ENCODE peak calls at places on chromosome 12, in eight cellular contexts. One of them, this sample, is unnamed.

GRCh38 chr12:82415402-82415801 is 57.1 kb downstream of the METTL25 start:
- DNase-seq in lower lobe of right lung: no peak
- DNase-seq in Peyer's patch: no peak
- DNase-seq in neural progenitor cell: no peak
- DNase-seq in left ventricle myocardium inferior: no peak
- DNase-seq in tibial artery: no peak
- DNase-seq in lung: no peak
- DNase-seq in HepG2: no peak
- DNase-seq in this sample: no peak

GRCh38 chr12:24172031-24172772 is 222.7 kb upstream of the SOX5 start:
- DNase-seq in lower lobe of right lung: no peak
- DNase-seq in Peyer's patch: no peak
- DNase-seq in neural progenitor cell: peak; percentile 17
- DNase-seq in left ventricle myocardium inferior: no peak
- DNase-seq in tibial artery: no peak
- DNase-seq in lung: no peak
- DNase-seq in HepG2: no peak
- DNase-seq in this sample: no peak

GRCh38 chr12:60926256-60926655 is 1330.4 kb downstream of the SLC16A7 start:
- DNase-seq in lower lobe of right lung: no peak
- DNase-seq in Peyer's patch: no peak
- DNase-seq in neural progenitor cell: peak; percentile 3
- DNase-seq in left ventricle myocardium inferior: no peak
- DNase-seq in tibial artery: no peak
- DNase-seq in lung: no peak
- DNase-seq in HepG2: no peak
- DNase-seq in this sample: no peak

GRCh38 chr12:26471560-26471959 is 276.2 kb downstream of the SSPN start:
- DNase-seq in lower lobe of right lung: no peak
- DNase-seq in Peyer's patch: no peak
- DNase-seq in neural progenitor cell: no peak
- DNase-seq in left ventricle myocardium inferior: no peak
- DNase-seq in tibial artery: no peak
- DNase-seq in lung: no peak
- DNase-seq in HepG2: no peak
- DNase-seq in this sample: no peak

GRCh38 chr12:106452309-106452708 is 94.8 kb downstream of the POLR3B start:
- DNase-seq in lower lobe of right lung: no peak
- DNase-seq in Peyer's patch: no peak
- DNase-seq in neural progenitor cell: no peak
- DNase-seq in left ventricle myocardium inferior: no peak
- DNase-seq in tibial artery: no peak
- DNase-seq in lung: no peak
- DNase-seq in HepG2: no peak
- DNase-seq in this sample: no peak

GRCh38 chr12:120402217-120402616 is 33.3 kb upstream of the MSI1 start:
- DNase-seq in lower lobe of right lung: no peak
- DNase-seq in Peyer's patch: no peak
- DNase-seq in neural progenitor cell: peak; percentile 59
- DNase-seq in left ventricle myocardium inferior: no peak
- DNase-seq in tibial artery: no peak
- DNase-seq in lung: no peak
- DNase-seq in HepG2: no peak
- DNase-seq in this sample: no peak

GRCh38 chr12:122528992-122529391 is 1.9 kb downstream of the KNTC1 start:
- DNase-seq in lower lobe of right lung: no peak
- DNase-seq in Peyer's patch: no peak
- DNase-seq in neural progenitor cell: no peak
- DNase-seq in left ventricle myocardium inferior: no peak
- DNase-seq in tibial artery: no peak
- DNase-seq in lung: no peak
- DNase-seq in HepG2: no peak
- DNase-seq in this sample: no peak

GRCh38 chr12:29741342-29742241 is 42.1 kb downstream of the TMTC1 start:
- DNase-seq in lower lobe of right lung: no peak
- DNase-seq in Peyer's patch: no peak
- DNase-seq in neural progenitor cell: no peak
- DNase-seq in left ventricle myocardium inferior: no peak
- DNase-seq in tibial artery: no peak
- DNase-seq in lung: no peak
- DNase-seq in HepG2: no peak
- DNase-seq in this sample: no peak

DNA sequence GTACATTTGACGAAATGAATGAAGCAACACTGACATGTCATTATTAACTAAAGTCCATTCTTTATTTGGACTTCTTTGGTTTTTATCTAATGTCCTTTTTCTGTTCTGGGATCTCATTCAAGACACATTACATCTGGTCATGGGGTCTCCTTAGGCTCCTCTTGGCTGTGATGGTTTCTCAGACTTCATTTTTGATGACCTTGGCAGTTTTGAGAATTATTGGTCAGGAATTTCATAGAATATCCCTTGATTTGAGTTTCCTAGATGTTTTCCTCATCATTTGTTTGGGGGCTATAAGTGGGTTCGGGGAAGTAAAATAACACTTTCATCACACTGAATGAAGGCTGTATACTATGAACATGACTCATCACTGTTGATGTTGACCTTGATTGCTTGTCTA is 770.6 kb downstream of the AACS start:
- DNase-seq in lower lobe of right lung: no peak
- DNase-seq in Peyer's patch: no peak
- DNase-seq in neural progenitor cell: no peak
- DNase-seq in left ventricle myocardium inferior: no peak
- DNase-seq in tibial artery: no peak
- DNase-seq in lung: no peak
- DNase-seq in HepG2: no peak
- DNase-seq in this sample: no peak
- TF ChIP-seq CTCF in lower lobe of right lung: no peak
- TF ChIP-seq CTCF in Peyer's patch: no peak
- TF ChIP-seq CTCF in neural progenitor cell: no peak
- TF ChIP-seq CTCF in left ventricle myocardium inferior: no peak
- TF ChIP-seq CTCF in tibial artery: no peak
- TF ChIP-seq CTCF in lung: no peak
- TF ChIP-seq CTCF in HepG2: no peak
- TF ChIP-seq CTCF in this sample: no peak

GRCh38 chr12:13200841-13201240 is 4.3 kb downstream of the EMP1 start:
- DNase-seq in lower lobe of right lung: no peak
- DNase-seq in Peyer's patch: no peak
- DNase-seq in neural progenitor cell: no peak
- DNase-seq in left ventricle myocardium inferior: no peak
- DNase-seq in tibial artery: no peak
- DNase-seq in lung: no peak
- DNase-seq in HepG2: no peak
- DNase-seq in this sample: no peak
- H3K4me1 ChIP-seq in lower lobe of right lung: peaks cover 82% of the 10 kb centered on the region
- H3K4me1 ChIP-seq in Peyer's patch: peaks cover 8% of the 10 kb centered on the region
- H3K4me1 ChIP-seq in neural progenitor cell: peaks cover 27% of the 10 kb centered on the region
- H3K4me1 ChIP-seq in left ventricle myocardium inferior: peaks cover 82% of the 10 kb centered on the region
- H3K4me1 ChIP-seq in tibial artery: peaks cover 6% of the 10 kb centered on the region
- H3K4me1 ChIP-seq in lung: peaks cover 32% of the 10 kb centered on the region
- H3K4me1 ChIP-seq in HepG2: peaks cover 12% of the 10 kb centered on the region
- H3K4me1 ChIP-seq in this sample: no peaks in the 10 kb centered on the region

GRCh38 chr12:100611031-100611430 is 37.5 kb downstream of the GAS2L3 start:
- DNase-seq in lower lobe of right lung: no peak
- DNase-seq in Peyer's patch: no peak
- DNase-seq in neural progenitor cell: no peak
- DNase-seq in left ventricle myocardium inferior: no peak
- DNase-seq in tibial artery: no peak
- DNase-seq in lung: no peak
- DNase-seq in HepG2: no peak
- DNase-seq in this sample: no peak
- H3K4me3 ChIP-seq in lower lobe of right lung: no peak overlapping the region
- H3K4me3 ChIP-seq in Peyer's patch: no peak overlapping the region
- H3K4me3 ChIP-seq in neural progenitor cell: no peak overlapping the region
- H3K4me3 ChIP-seq in left ventricle myocardium inferior: no peak overlapping the region
- H3K4me3 ChIP-seq in tibial artery: no peak overlapping the region
- H3K4me3 ChIP-seq in lung: no peak overlapping the region
- H3K4me3 ChIP-seq in HepG2: no peak overlapping the region
- H3K4me3 ChIP-seq in this sample: no peak overlapping the region

GRCh38 chr12:124680863-124681778 is 113.7 kb upstream of the NCOR2 start:
- DNase-seq in lower lobe of right lung: peak; percentile 71
- DNase-seq in Peyer's patch: no peak
- DNase-seq in neural progenitor cell: peak; percentile 63
- DNase-seq in left ventricle myocardium inferior: peak; percentile 67
- DNase-seq in tibial artery: peak; percentile 91
- DNase-seq in lung: no peak
- DNase-seq in HepG2: peak; percentile 80
- DNase-seq in this sample: peak; percentile 73
- TF ChIP-seq CTCF in lower lobe of right lung: peak; percentile 24
- TF ChIP-seq CTCF in Peyer's patch: peak; percentile 12
- TF ChIP-seq CTCF in neural progenitor cell: peak; percentile 45
- TF ChIP-seq CTCF in left ventricle myocardium inferior: peak; percentile 57
- TF ChIP-seq CTCF in tibial artery: peak; percentile 38
- TF ChIP-seq CTCF in lung: no peak
- TF ChIP-seq CTCF in HepG2: peak; percentile 57
- TF ChIP-seq CTCF in this sample: peak; percentile 52

DNA sequence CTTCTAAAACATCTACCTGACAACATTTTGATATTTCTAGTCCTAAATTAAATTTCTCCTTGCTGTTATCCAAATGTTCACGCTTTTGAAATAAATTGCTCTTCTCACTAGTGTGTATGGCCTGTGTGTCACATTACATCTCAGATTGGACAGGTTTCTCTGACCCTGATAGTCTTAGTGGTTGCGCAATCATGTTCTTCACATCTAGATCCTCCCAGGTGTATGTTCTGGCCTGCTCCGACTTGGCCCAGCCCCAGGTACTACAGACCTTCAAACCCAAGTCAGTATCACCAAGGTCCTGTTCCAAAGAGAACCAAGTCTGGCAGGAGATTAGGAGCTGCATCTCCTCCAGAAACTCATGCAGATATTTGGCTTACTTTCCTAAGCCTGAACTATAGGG is 209.5 kb downstream of the ASCL1 start:
- DNase-seq in lower lobe of right lung: no peak
- DNase-seq in Peyer's patch: no peak
- DNase-seq in neural progenitor cell: no peak
- DNase-seq in left ventricle myocardium inferior: no peak
- DNase-seq in tibial artery: no peak
- DNase-seq in lung: no peak
- DNase-seq in HepG2: no peak
- DNase-seq in this sample: no peak
- H3K4me1 ChIP-seq in lower lobe of right lung: no peaks in the 10 kb centered on the region
- H3K4me1 ChIP-seq in Peyer's patch: no peaks in the 10 kb centered on the region
- H3K4me1 ChIP-seq in neural progenitor cell: peaks cover 7% of the 10 kb centered on the region
- H3K4me1 ChIP-seq in left ventricle myocardium inferior: no peaks in the 10 kb centered on the region
- H3K4me1 ChIP-seq in tibial artery: no peaks in the 10 kb centered on the region
- H3K4me1 ChIP-seq in lung: no peaks in the 10 kb centered on the region
- H3K4me1 ChIP-seq in HepG2: no peaks in the 10 kb centered on the region
- H3K4me1 ChIP-seq in this sample: no peaks in the 10 kb centered on the region

DNA sequence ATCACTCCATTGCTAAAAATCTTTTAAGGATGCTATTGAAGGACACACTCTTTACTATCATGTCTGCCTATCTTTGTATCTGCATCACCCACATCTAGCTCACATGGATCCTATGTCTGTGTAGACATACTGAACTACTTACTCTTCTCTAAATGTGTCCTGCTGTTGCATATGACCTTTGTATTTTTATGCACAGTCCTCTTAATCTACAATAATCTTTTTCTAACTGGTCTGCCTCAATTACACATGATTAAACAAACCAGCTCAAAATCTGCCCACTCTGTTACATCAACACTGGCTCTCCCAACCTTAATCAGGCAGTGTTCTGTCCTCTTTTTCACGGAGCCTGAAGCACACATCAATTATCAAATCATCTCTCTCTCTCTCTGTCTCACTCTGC is 316.3 kb upstream of the MGAT4C start:
- DNase-seq in lower lobe of right lung: no peak
- DNase-seq in Peyer's patch: no peak
- DNase-seq in neural progenitor cell: no peak
- DNase-seq in left ventricle myocardium inferior: no peak
- DNase-seq in tibial artery: no peak
- DNase-seq in lung: no peak
- DNase-seq in HepG2: no peak
- DNase-seq in this sample: no peak
- H3K4me3 ChIP-seq in lower lobe of right lung: no peak overlapping the region
- H3K4me3 ChIP-seq in Peyer's patch: no peak overlapping the region
- H3K4me3 ChIP-seq in neural progenitor cell: no peak overlapping the region
- H3K4me3 ChIP-seq in left ventricle myocardium inferior: no peak overlapping the region
- H3K4me3 ChIP-seq in tibial artery: no peak overlapping the region
- H3K4me3 ChIP-seq in lung: no peak overlapping the region
- H3K4me3 ChIP-seq in HepG2: no peak overlapping the region
- H3K4me3 ChIP-seq in this sample: no peak overlapping the region